ENCODE peak calls at places on chromosomes 5 and 9, in nine cellular contexts. One of them, this sample, is unnamed.

GRCh38 chr5:84257061-84257460 is 127.6 kb downstream of the EDIL3 start:
- DNase-seq in brain microvascular endothelial cell: no peak
- DNase-seq in A549: no peak
- DNase-seq in tibial artery: no peak
- DNase-seq in adrenal gland: no peak
- DNase-seq in CD4-positive, alpha-beta memory T cell: no peak
- DNase-seq in pancreas: no peak
- DNase-seq in CD8-positive, alpha-beta T cell: no peak
- DNase-seq in upper lobe of right lung: no peak
- DNase-seq in this sample: no peak

GRCh38 chr9:122350577-122351355 is 20.1 kb upstream of the PTGS1 start:
- DNase-seq in CD8-positive, alpha-beta T cell: peak
- DNase-seq in tibial artery: peak
- DNase-seq in pancreas: peak
- DNase-seq in brain microvascular endothelial cell: peak
- DNase-seq in A549: peak
- DNase-seq in CD4-positive, alpha-beta memory T cell: peak
- DNase-seq in adrenal gland: peak
- DNase-seq in upper lobe of right lung: peak
- DNase-seq in this sample: no peak

GRCh38 chr9:114278881-114279570 is 43.9 kb upstream of the ORM1 start:
- DNase-seq in tibial artery: peak
- DNase-seq in upper lobe of right lung: peak
- DNase-seq in pancreas: no peak
- DNase-seq in A549: peak
- DNase-seq in adrenal gland: no peak
- DNase-seq in brain microvascular endothelial cell: peak
- DNase-seq in CD4-positive, alpha-beta memory T cell: peak
- DNase-seq in CD8-positive, alpha-beta T cell: no peak
- DNase-seq in this sample: peak

GRCh38 chr9:89606567-89607311 is 1.9 kb downstream of the GADD45G start:
- DNase-seq in adrenal gland: peak
- DNase-seq in A549: no peak
- DNase-seq in upper lobe of right lung: peak
- DNase-seq in CD4-positive, alpha-beta memory T cell: peak
- DNase-seq in tibial artery: no peak
- DNase-seq in brain microvascular endothelial cell: peak
- DNase-seq in CD8-positive, alpha-beta T cell: no peak
- DNase-seq in pancreas: peak
- DNase-seq in this sample: no peak

GRCh38 chr5:176865964-176866363 is 33.2 kb downstream of the HK3 start:
- DNase-seq in CD4-positive, alpha-beta memory T cell: no peak
- DNase-seq in tibial artery: no peak
- DNase-seq in adrenal gland: no peak
- DNase-seq in brain microvascular endothelial cell: no peak
- DNase-seq in A549: no peak
- DNase-seq in CD8-positive, alpha-beta T cell: no peak
- DNase-seq in pancreas: no peak
- DNase-seq in upper lobe of right lung: no peak
- DNase-seq in this sample: no peak

GRCh38 chr9:71131145-71131544 is 9.7 kb upstream of the TRPM3 start:
- DNase-seq in CD8-positive, alpha-beta T cell: no peak
- DNase-seq in upper lobe of right lung: no peak
- DNase-seq in CD4-positive, alpha-beta memory T cell: no peak
- DNase-seq in A549: no peak
- DNase-seq in tibial artery: no peak
- DNase-seq in adrenal gland: no peak
- DNase-seq in brain microvascular endothelial cell: no peak
- DNase-seq in pancreas: no peak
- DNase-seq in this sample: no peak

GRCh38 chr5:42001673-42002072 is 76.6 kb downstream of the FBXO4 start:
- DNase-seq in CD4-positive, alpha-beta memory T cell: no peak
- DNase-seq in pancreas: no peak
- DNase-seq in tibial artery: no peak
- DNase-seq in A549: no peak
- DNase-seq in CD8-positive, alpha-beta T cell: no peak
- DNase-seq in adrenal gland: no peak
- DNase-seq in upper lobe of right lung: no peak
- DNase-seq in brain microvascular endothelial cell: no peak
- DNase-seq in this sample: no peak

GRCh38 chr9:715743-716400 is 125.6 kb upstream of the DMRT1 start:
- DNase-seq in brain microvascular endothelial cell: no peak
- DNase-seq in CD4-positive, alpha-beta memory T cell: no peak
- DNase-seq in A549: no peak
- DNase-seq in pancreas: no peak
- DNase-seq in adrenal gland: no peak
- DNase-seq in upper lobe of right lung: no peak
- DNase-seq in CD8-positive, alpha-beta T cell: no peak
- DNase-seq in tibial artery: no peak
- DNase-seq in this sample: no peak

GRCh38 chr9:28396058-28396457 is 822.8 kb upstream of the C9orf72 start:
- DNase-seq in A549: no peak
- DNase-seq in CD4-positive, alpha-beta memory T cell: no peak
- DNase-seq in pancreas: no peak
- DNase-seq in adrenal gland: no peak
- DNase-seq in CD8-positive, alpha-beta T cell: no peak
- DNase-seq in upper lobe of right lung: no peak
- DNase-seq in tibial artery: no peak
- DNase-seq in brain microvascular endothelial cell: no peak
- DNase-seq in this sample: no peak

GRCh38 chr5:53037141-53037859 is 48.1 kb downstream of the ITGA2 start:
- DNase-seq in A549: peak
- DNase-seq in pancreas: no peak
- DNase-seq in adrenal gland: no peak
- DNase-seq in CD8-positive, alpha-beta T cell: no peak
- DNase-seq in tibial artery: no peak
- DNase-seq in brain microvascular endothelial cell: no peak
- DNase-seq in upper lobe of right lung: no peak
- DNase-seq in CD4-positive, alpha-beta memory T cell: no peak
- DNase-seq in this sample: peak
- H3K27ac ChIP-seq in A549: peak
- H3K27ac ChIP-seq in pancreas: no peak
- H3K27ac ChIP-seq in adrenal gland: peak
- H3K27ac ChIP-seq in CD8-positive, alpha-beta T cell: no peak
- H3K27ac ChIP-seq in tibial artery: no peak
- H3K27ac ChIP-seq in brain microvascular endothelial cell: peak
- H3K27ac ChIP-seq in upper lobe of right lung: no peak
- H3K27ac ChIP-seq in CD4-positive, alpha-beta memory T cell: no peak
- H3K27ac ChIP-seq in this sample: peak

GRCh38 chr5:135208555-135209494 is 174.8 kb upstream of the PITX1 start:
- DNase-seq in pancreas: no peak
- DNase-seq in CD8-positive, alpha-beta T cell: no peak
- DNase-seq in adrenal gland: peak
- DNase-seq in upper lobe of right lung: peak
- DNase-seq in brain microvascular endothelial cell: peak
- DNase-seq in A549: peak
- DNase-seq in tibial artery: peak
- DNase-seq in CD4-positive, alpha-beta memory T cell: no peak
- DNase-seq in this sample: no peak

GRCh38 chr5:135210286-135211055 is 176.4 kb upstream of the PITX1 start:
- DNase-seq in A549: no peak
- DNase-seq in brain microvascular endothelial cell: no peak
- DNase-seq in adrenal gland: no peak
- DNase-seq in pancreas: no peak
- DNase-seq in CD8-positive, alpha-beta T cell: no peak
- DNase-seq in CD4-positive, alpha-beta memory T cell: no peak
- DNase-seq in upper lobe of right lung: no peak
- DNase-seq in tibial artery: no peak
- DNase-seq in this sample: no peak

GRCh38 chr5:135211083-135211790 is 177.2 kb upstream of the PITX1 start:
- DNase-seq in brain microvascular endothelial cell: no peak
- DNase-seq in pancreas: no peak
- DNase-seq in upper lobe of right lung: no peak
- DNase-seq in A549: no peak
- DNase-seq in CD8-positive, alpha-beta T cell: no peak
- DNase-seq in tibial artery: no peak
- DNase-seq in adrenal gland: no peak
- DNase-seq in CD4-positive, alpha-beta memory T cell: no peak
- DNase-seq in this sample: no peak

GRCh38 chr5:135207866-135208265 is 173.8 kb upstream of the PITX1 start:
- DNase-seq in CD4-positive, alpha-beta memory T cell: no peak
- DNase-seq in A549: no peak
- DNase-seq in upper lobe of right lung: peak
- DNase-seq in pancreas: no peak
- DNase-seq in adrenal gland: no peak
- DNase-seq in brain microvascular endothelial cell: no peak
- DNase-seq in CD8-positive, alpha-beta T cell: no peak
- DNase-seq in tibial artery: no peak
- DNase-seq in this sample: no peak

DNA sequence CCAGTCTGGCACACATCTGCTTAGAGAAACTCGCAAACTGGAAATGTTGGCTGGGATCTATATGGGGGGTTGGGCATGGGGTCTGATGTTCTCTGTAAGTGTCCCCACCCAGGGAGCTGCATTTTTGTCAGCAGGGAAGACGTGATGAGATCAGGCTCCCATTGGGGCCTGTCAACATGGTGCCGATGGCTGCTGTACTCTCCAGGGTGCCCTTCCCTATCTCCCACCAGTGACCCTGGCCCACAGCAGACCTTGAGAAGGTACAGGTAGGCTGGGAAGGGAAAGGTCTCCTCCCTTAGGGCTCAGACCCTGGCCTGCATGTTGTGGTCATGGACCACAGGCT is 175.4 kb upstream of the PITX1 start:
- DNase-seq in A549: no peak
- DNase-seq in adrenal gland: no peak
- DNase-seq in upper lobe of right lung: peak
- DNase-seq in brain microvascular endothelial cell: no peak
- DNase-seq in tibial artery: no peak
- DNase-seq in CD4-positive, alpha-beta memory T cell: no peak
- DNase-seq in pancreas: no peak
- DNase-seq in CD8-positive, alpha-beta T cell: no peak
- DNase-seq in this sample: no peak
- H3K27ac ChIP-seq in A549: peak
- H3K27ac ChIP-seq in adrenal gland: peak
- H3K27ac ChIP-seq in upper lobe of right lung: no peak
- H3K27ac ChIP-seq in brain microvascular endothelial cell: no peak
- H3K27ac ChIP-seq in tibial artery: peak
- H3K27ac ChIP-seq in CD4-positive, alpha-beta memory T cell: no peak
- H3K27ac ChIP-seq in pancreas: no peak
- H3K27ac ChIP-seq in CD8-positive, alpha-beta T cell: no peak
- H3K27ac ChIP-seq in this sample: no peak

DNA sequence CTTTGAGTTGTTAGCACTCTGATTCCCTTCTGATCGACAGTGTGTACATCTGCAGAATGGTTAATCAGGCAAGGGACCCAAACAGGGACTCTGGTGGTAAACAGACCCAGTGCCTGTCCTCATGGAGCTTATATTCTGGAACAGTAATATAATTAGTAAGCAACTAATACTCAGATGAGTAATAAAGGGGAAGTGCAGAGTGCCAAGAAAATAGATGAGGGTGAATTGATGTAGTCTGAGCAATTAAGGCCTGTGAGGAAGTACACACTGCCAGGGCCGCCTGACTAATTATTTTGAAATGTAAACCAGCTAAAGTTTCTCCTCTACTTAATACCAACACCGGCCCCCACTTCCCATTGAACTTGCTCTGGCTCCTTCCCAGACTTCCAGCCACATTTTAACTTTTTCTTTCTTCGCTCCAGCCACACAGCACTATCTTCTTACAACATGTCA is 4.2 kb downstream of the DHX29 start:
- DNase-seq in pancreas: no peak
- DNase-seq in tibial artery: no peak
- DNase-seq in upper lobe of right lung: no peak
- DNase-seq in brain microvascular endothelial cell: peak
- DNase-seq in adrenal gland: peak
- DNase-seq in CD4-positive, alpha-beta memory T cell: no peak
- DNase-seq in A549: no peak
- DNase-seq in CD8-positive, alpha-beta T cell: no peak
- DNase-seq in this sample: peak
- H3K27ac ChIP-seq in pancreas: no peak
- H3K27ac ChIP-seq in tibial artery: no peak
- H3K27ac ChIP-seq in upper lobe of right lung: no peak
- H3K27ac ChIP-seq in brain microvascular endothelial cell: no peak
- H3K27ac ChIP-seq in adrenal gland: peak
- H3K27ac ChIP-seq in CD4-positive, alpha-beta memory T cell: no peak
- H3K27ac ChIP-seq in A549: peak
- H3K27ac ChIP-seq in CD8-positive, alpha-beta T cell: no peak
- H3K27ac ChIP-seq in this sample: peak

GRCh38 chr5:149425729-149426128 is 46.6 kb upstream of the IL17B start:
- DNase-seq in brain microvascular endothelial cell: no peak
- DNase-seq in A549: no peak
- DNase-seq in CD8-positive, alpha-beta T cell: no peak
- DNase-seq in upper lobe of right lung: no peak
- DNase-seq in pancreas: no peak
- DNase-seq in adrenal gland: no peak
- DNase-seq in tibial artery: no peak
- DNase-seq in CD4-positive, alpha-beta memory T cell: no peak
- DNase-seq in this sample: no peak
- H3K27ac ChIP-seq in brain microvascular endothelial cell: peak
- H3K27ac ChIP-seq in A549: no peak
- H3K27ac ChIP-seq in CD8-positive, alpha-beta T cell: no peak
- H3K27ac ChIP-seq in upper lobe of right lung: peak
- H3K27ac ChIP-seq in pancreas: no peak
- H3K27ac ChIP-seq in adrenal gland: peak
- H3K27ac ChIP-seq in tibial artery: peak
- H3K27ac ChIP-seq in CD4-positive, alpha-beta memory T cell: no peak
- H3K27ac ChIP-seq in this sample: no peak

DNA sequence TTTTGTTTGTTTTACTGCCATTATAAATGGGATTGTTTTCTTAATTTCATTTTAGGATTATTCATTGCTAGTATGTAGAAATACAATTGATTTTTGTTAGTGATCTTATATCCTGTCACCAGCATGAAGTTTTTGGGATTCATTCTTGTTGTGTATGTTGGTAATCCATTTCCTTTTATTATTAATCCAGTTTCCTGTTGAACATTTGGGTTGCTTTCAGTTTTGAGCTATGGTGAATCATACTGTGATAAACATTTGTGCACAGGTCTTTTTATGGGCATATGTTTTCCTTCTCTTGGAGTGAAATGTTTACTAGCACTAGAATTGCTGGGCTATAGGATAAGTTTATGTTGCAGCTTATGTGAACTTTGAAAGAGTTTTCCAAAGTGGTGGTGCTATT is 69.6 kb downstream of the MAN2A1 start:
- DNase-seq in brain microvascular endothelial cell: peak
- DNase-seq in CD4-positive, alpha-beta memory T cell: no peak
- DNase-seq in upper lobe of right lung: no peak
- DNase-seq in pancreas: no peak
- DNase-seq in A549: no peak
- DNase-seq in adrenal gland: no peak
- DNase-seq in CD8-positive, alpha-beta T cell: no peak
- DNase-seq in tibial artery: no peak
- DNase-seq in this sample: no peak
- H3K27ac ChIP-seq in brain microvascular endothelial cell: peak
- H3K27ac ChIP-seq in CD4-positive, alpha-beta memory T cell: no peak
- H3K27ac ChIP-seq in upper lobe of right lung: no peak
- H3K27ac ChIP-seq in pancreas: no peak
- H3K27ac ChIP-seq in A549: no peak
- H3K27ac ChIP-seq in adrenal gland: no peak
- H3K27ac ChIP-seq in CD8-positive, alpha-beta T cell: no peak
- H3K27ac ChIP-seq in tibial artery: no peak
- H3K27ac ChIP-seq in this sample: peak

GRCh38 chr9:126471084-126471611 is 142.6 kb upstream of the LMX1B start:
- DNase-seq in A549: no peak
- DNase-seq in tibial artery: peak
- DNase-seq in upper lobe of right lung: peak
- DNase-seq in pancreas: peak
- DNase-seq in CD8-positive, alpha-beta T cell: peak
- DNase-seq in adrenal gland: peak
- DNase-seq in CD4-positive, alpha-beta memory T cell: peak
- DNase-seq in brain microvascular endothelial cell: no peak
- DNase-seq in this sample: no peak
- H3K27ac ChIP-seq in A549: no peak
- H3K27ac ChIP-seq in tibial artery: no peak
- H3K27ac ChIP-seq in upper lobe of right lung: peak
- H3K27ac ChIP-seq in pancreas: no peak
- H3K27ac ChIP-seq in CD8-positive, alpha-beta T cell: peak
- H3K27ac ChIP-seq in adrenal gland: peak
- H3K27ac ChIP-seq in CD4-positive, alpha-beta memory T cell: peak
- H3K27ac ChIP-seq in brain microvascular endothelial cell: peak
- H3K27ac ChIP-seq in this sample: no peak

This sample was measured in epithelial cell of prostate.